ENCODE peak calls at places on chromosomes 13 and 19, in nine cellular contexts. One of them, this sample, is unnamed.

GRCh38 chr13:100409132-100409531 is 179.5 kb downstream of the GGACT start:
- DNase-seq in AG09309: no peak
- DNase-seq in nephron progenitor cell: no peak
- DNase-seq in activated CD4-positive, alpha-beta T cell treated with anti-CD3 and anti-CD28 coated beads for 24 hours: no peak
- DNase-seq in left kidney: peak; percentile 24
- DNase-seq in activated T-cell treated with anti-CD3 and anti-CD28 coated beads, Interleukin-2, amount 50 U/mL, for 48 hours: no peak
- DNase-seq in hypothalamus: no peak
- DNase-seq in NCI-H1105 treated with DMSO at 0.1 percent for 48 hours: no peak
- DNase-seq in effector memory CD8-positive, alpha-beta T cell: no peak
- DNase-seq in this sample: no peak

GRCh38 chr13:105991622-105992254 is 543.7 kb downstream of the EFNB2 start:
- DNase-seq in AG09309: peak; percentile 33
- DNase-seq in nephron progenitor cell: no peak
- DNase-seq in activated CD4-positive, alpha-beta T cell treated with anti-CD3 and anti-CD28 coated beads for 24 hours: no peak
- DNase-seq in left kidney: peak; percentile 7
- DNase-seq in activated T-cell treated with anti-CD3 and anti-CD28 coated beads, Interleukin-2, amount 50 U/mL, for 48 hours: no peak
- DNase-seq in hypothalamus: peak; percentile 5
- DNase-seq in NCI-H1105 treated with DMSO at 0.1 percent for 48 hours: no peak
- DNase-seq in effector memory CD8-positive, alpha-beta T cell: no peak
- DNase-seq in this sample: peak; percentile 51

GRCh38 chr13:46527237-46527636 is 25.7 kb upstream of the LRCH1 start:
- DNase-seq in AG09309: no peak
- DNase-seq in nephron progenitor cell: no peak
- DNase-seq in activated CD4-positive, alpha-beta T cell treated with anti-CD3 and anti-CD28 coated beads for 24 hours: no peak
- DNase-seq in left kidney: peak; percentile 43
- DNase-seq in activated T-cell treated with anti-CD3 and anti-CD28 coated beads, Interleukin-2, amount 50 U/mL, for 48 hours: no peak
- DNase-seq in hypothalamus: no peak
- DNase-seq in NCI-H1105 treated with DMSO at 0.1 percent for 48 hours: no peak
- DNase-seq in effector memory CD8-positive, alpha-beta T cell: no peak
- DNase-seq in this sample: no peak

GRCh38 chr13:81639984-81640582 is 1299.2 kb upstream of the SPRY2 start:
- DNase-seq in AG09309: no peak
- DNase-seq in nephron progenitor cell: peak; percentile 7
- DNase-seq in activated CD4-positive, alpha-beta T cell treated with anti-CD3 and anti-CD28 coated beads for 24 hours: no peak
- DNase-seq in left kidney: peak; percentile 19
- DNase-seq in activated T-cell treated with anti-CD3 and anti-CD28 coated beads, Interleukin-2, amount 50 U/mL, for 48 hours: no peak
- DNase-seq in hypothalamus: no peak
- DNase-seq in NCI-H1105 treated with DMSO at 0.1 percent for 48 hours: no peak
- DNase-seq in effector memory CD8-positive, alpha-beta T cell: no peak
- DNase-seq in this sample: peak; percentile 1

GRCh38 chr13:102863590-102863989 is 17.8 kb downstream of the ERCC5 start:
- DNase-seq in AG09309: no peak
- DNase-seq in nephron progenitor cell: no peak
- DNase-seq in activated CD4-positive, alpha-beta T cell treated with anti-CD3 and anti-CD28 coated beads for 24 hours: no peak
- DNase-seq in left kidney: no peak
- DNase-seq in activated T-cell treated with anti-CD3 and anti-CD28 coated beads, Interleukin-2, amount 50 U/mL, for 48 hours: no peak
- DNase-seq in hypothalamus: no peak
- DNase-seq in NCI-H1105 treated with DMSO at 0.1 percent for 48 hours: no peak
- DNase-seq in effector memory CD8-positive, alpha-beta T cell: no peak
- DNase-seq in this sample: no peak

GRCh38 chr13:26658972-26659371 is 101.5 kb downstream of the WASF3 start:
- DNase-seq in AG09309: no peak
- DNase-seq in nephron progenitor cell: no peak
- DNase-seq in activated CD4-positive, alpha-beta T cell treated with anti-CD3 and anti-CD28 coated beads for 24 hours: no peak
- DNase-seq in left kidney: no peak
- DNase-seq in activated T-cell treated with anti-CD3 and anti-CD28 coated beads, Interleukin-2, amount 50 U/mL, for 48 hours: no peak
- DNase-seq in hypothalamus: no peak
- DNase-seq in NCI-H1105 treated with DMSO at 0.1 percent for 48 hours: no peak
- DNase-seq in effector memory CD8-positive, alpha-beta T cell: no peak
- DNase-seq in this sample: no peak

GRCh38 chr13:80314711-80315505 is 26.0 kb downstream of the SPRY2 start:
- DNase-seq in AG09309: no peak
- DNase-seq in nephron progenitor cell: no peak
- DNase-seq in activated CD4-positive, alpha-beta T cell treated with anti-CD3 and anti-CD28 coated beads for 24 hours: no peak
- DNase-seq in left kidney: no peak
- DNase-seq in activated T-cell treated with anti-CD3 and anti-CD28 coated beads, Interleukin-2, amount 50 U/mL, for 48 hours: no peak
- DNase-seq in hypothalamus: no peak
- DNase-seq in NCI-H1105 treated with DMSO at 0.1 percent for 48 hours: peak; percentile 60
- DNase-seq in effector memory CD8-positive, alpha-beta T cell: no peak
- DNase-seq in this sample: no peak

GRCh38 chr13:100434010-100434763 is 154.4 kb downstream of the GGACT start:
- DNase-seq in AG09309: no peak
- DNase-seq in nephron progenitor cell: no peak
- DNase-seq in activated CD4-positive, alpha-beta T cell treated with anti-CD3 and anti-CD28 coated beads for 24 hours: no peak
- DNase-seq in left kidney: no peak
- DNase-seq in activated T-cell treated with anti-CD3 and anti-CD28 coated beads, Interleukin-2, amount 50 U/mL, for 48 hours: no peak
- DNase-seq in hypothalamus: no peak
- DNase-seq in NCI-H1105 treated with DMSO at 0.1 percent for 48 hours: no peak
- DNase-seq in effector memory CD8-positive, alpha-beta T cell: no peak
- DNase-seq in this sample: no peak

GRCh38 chr19:2446390-2446789 is 10.4 kb downstream of the LMNB2 start:
- DNase-seq in AG09309: no peak
- DNase-seq in nephron progenitor cell: no peak
- DNase-seq in activated CD4-positive, alpha-beta T cell treated with anti-CD3 and anti-CD28 coated beads for 24 hours: no peak
- DNase-seq in left kidney: peak; percentile 79
- DNase-seq in activated T-cell treated with anti-CD3 and anti-CD28 coated beads, Interleukin-2, amount 50 U/mL, for 48 hours: peak; percentile 44
- DNase-seq in hypothalamus: no peak
- DNase-seq in NCI-H1105 treated with DMSO at 0.1 percent for 48 hours: no peak
- DNase-seq in effector memory CD8-positive, alpha-beta T cell: no peak
- DNase-seq in this sample: no peak

GRCh38 chr19:40933025-40933424 is 51.0 kb upstream of the CYP2A7 start:
- DNase-seq in AG09309: no peak
- DNase-seq in nephron progenitor cell: no peak
- DNase-seq in activated CD4-positive, alpha-beta T cell treated with anti-CD3 and anti-CD28 coated beads for 24 hours: no peak
- DNase-seq in left kidney: no peak
- DNase-seq in activated T-cell treated with anti-CD3 and anti-CD28 coated beads, Interleukin-2, amount 50 U/mL, for 48 hours: no peak
- DNase-seq in hypothalamus: no peak
- DNase-seq in NCI-H1105 treated with DMSO at 0.1 percent for 48 hours: no peak
- DNase-seq in effector memory CD8-positive, alpha-beta T cell: no peak
- DNase-seq in this sample: no peak

This sample was measured in midbrain.